ENCODE peak calls at places on chromosomes 2 and 18, in eight cellular contexts. Q is stimulated activated CD4-positive, alpha-beta T cell treated with anti-CD3 and anti-CD28 coated beads, Interleukin-2, amount 100 ng/mL, for 24 hours; L is ACHN; H is epithelial cell of esophagus; P is HFFc6; J is HS-5; T is NCI-H82; N is activated naive CD8-positive, alpha-beta T cell treated with anti-CD3 and anti-CD28 coated beads for 36 hours. G is an unnamed sample.

GRCh38 chr18:23200751-23201150 is 65.5 kb downstream of the CABLES1 start:
- DNase-seq in Q (no peak), L (peak; percentile 7), H (no peak), P (no peak), J (no peak), T (no peak), N (no peak), G (no peak)

GRCh38 chr18:596288-596881 is 403 bp upstream of the CLUL1 start:
- DNase-seq in Q (no peak), L (peak; percentile 23), H (peak; percentile 83), P (no peak), J (no peak), T (peak; percentile 30), N (peak; percentile 0), G (no peak)

GRCh38 chr2:7572460-7572859 is 655.2 kb downstream of the RNF144A start:
- DNase-seq in Q (peak; percentile 37), L (no peak), H (no peak), P (no peak), J (no peak), T (no peak), N (peak; percentile 43), G (no peak)

GRCh38 chr2:204545861-204546773 is 842 bp downstream of the PARD3B start:
- DNase-seq in Q (peak; percentile 12), L (peak; percentile 17), H (peak; percentile 28), P (no peak), J (no peak), T (no peak), N (peak; percentile 7), G (no peak)

GRCh38 chr2:239881031-239881471 is 144.1 kb downstream of the NDUFA10 start:
- DNase-seq in Q (no peak), L (no peak), H (no peak), P (no peak), J (no peak), T (no peak), N (no peak), G (no peak)

GRCh38 chr2:189995679-189996078 is 66.8 kb downstream of the MSTN start:
- DNase-seq in Q (no peak), L (no peak), H (no peak), P (no peak), J (no peak), T (no peak), N (no peak), G (no peak)

GRCh38 chr2:163345795-163346573 is 389.8 kb downstream of the FIGN start:
- DNase-seq in Q (no peak), L (peak; percentile 93), H (peak; percentile 64), P (peak; percentile 58), J (peak; percentile 52), T (peak; percentile 90), N (no peak), G (peak; percentile 17)

GRCh38 chr2:207831569-207832248 is 62.0 kb upstream of the FZD5 start:
- DNase-seq in Q (no peak), L (no peak), H (no peak), P (no peak), J (no peak), T (no peak), N (no peak), G (no peak)

GRCh38 chr18:46226461-46226860 is 122.3 kb downstream of the HAUS1 start:
- DNase-seq in Q (no peak), L (no peak), H (no peak), P (peak; percentile 79), J (no peak), T (no peak), N (no peak), G (peak; percentile 12)

GRCh38 chr2:120253021-120253882 is 600 bp downstream of the RALB start:
- DNase-seq in Q (peak; percentile 44), L (peak; percentile 84), H (peak; percentile 91), P (peak; percentile 77), J (peak; percentile 69), T (peak; percentile 70), N (peak; percentile 14), G (peak; percentile 89)

GRCh38 chr2:236576053-236576452 is 6.4 kb downstream of the ACKR3 start:
- DNase-seq in Q (no peak), L (no peak), H (no peak), P (no peak), J (no peak), T (no peak), N (no peak), G (no peak)

GRCh38 chr2:162011718-162012564 is 62.1 kb downstream of the DPP4 start:
- DNase-seq in Q (no peak), L (no peak), H (no peak), P (no peak), J (no peak), T (no peak), N (no peak), G (no peak)

GRCh38 chr2:33158482-33159003 is 211.8 kb downstream of the LTBP1 start:
- DNase-seq in Q (no peak), L (peak; percentile 34), H (peak; percentile 70), P (peak; percentile 87), J (peak; percentile 76), T (no peak), N (no peak), G (peak; percentile 49)